ENCODE peak calls at places on chromosomes 1 and 21, in eight cellular contexts. One of them, this sample, is unnamed.

GRCh38 chr1:183191833-183192232 is 5.8 kb downstream of the LAMC2 start:
- DNase-seq in foreskin fibroblast: peak; percentile 79
- DNase-seq in brain microvascular endothelial cell: peak; percentile 71
- DNase-seq in fibroblast of villous mesenchyme: peak; percentile 66
- DNase-seq in stomach: no peak
- DNase-seq in tibial nerve: no peak
- DNase-seq in RWPE1: peak; percentile 74
- DNase-seq in ovary: no peak
- DNase-seq in this sample: no peak

GRCh38 chr1:12177156-12177998 is 10.6 kb downstream of the TNFRSF1B start:
- DNase-seq in foreskin fibroblast: no peak
- DNase-seq in brain microvascular endothelial cell: no peak
- DNase-seq in fibroblast of villous mesenchyme: no peak
- DNase-seq in stomach: no peak
- DNase-seq in tibial nerve: no peak
- DNase-seq in RWPE1: no peak
- DNase-seq in ovary: no peak
- DNase-seq in this sample: no peak

GRCh38 chr1:64469614-64469976 is 334 bp upstream of the CACHD1 start:
- DNase-seq in foreskin fibroblast: peak; percentile 2
- DNase-seq in brain microvascular endothelial cell: no peak
- DNase-seq in fibroblast of villous mesenchyme: no peak
- DNase-seq in stomach: peak; percentile 28
- DNase-seq in tibial nerve: no peak
- DNase-seq in RWPE1: no peak
- DNase-seq in ovary: no peak
- DNase-seq in this sample: no peak

GRCh38 chr1:108817016-108817415 is 39.9 kb downstream of the AKNAD1 start:
- DNase-seq in foreskin fibroblast: peak; percentile 85
- DNase-seq in brain microvascular endothelial cell: peak; percentile 7
- DNase-seq in fibroblast of villous mesenchyme: peak; percentile 63
- DNase-seq in stomach: no peak
- DNase-seq in tibial nerve: peak; percentile 69
- DNase-seq in RWPE1: no peak
- DNase-seq in ovary: peak; percentile 51
- DNase-seq in this sample: no peak

GRCh38 chr1:2494323-2494693 is 18.2 kb downstream of the PLCH2 start:
- DNase-seq in foreskin fibroblast: peak; percentile 85
- DNase-seq in brain microvascular endothelial cell: no peak
- DNase-seq in fibroblast of villous mesenchyme: peak; percentile 98
- DNase-seq in stomach: no peak
- DNase-seq in tibial nerve: no peak
- DNase-seq in RWPE1: peak; percentile 92
- DNase-seq in ovary: no peak
- DNase-seq in this sample: no peak

GRCh38 chr1:204746838-204747442 is 61.4 kb upstream of the LRRN2 start:
- DNase-seq in foreskin fibroblast: peak; percentile 32
- DNase-seq in brain microvascular endothelial cell: peak; percentile 27
- DNase-seq in fibroblast of villous mesenchyme: peak; percentile 48
- DNase-seq in stomach: peak; percentile 48
- DNase-seq in tibial nerve: no peak
- DNase-seq in RWPE1: peak; percentile 68
- DNase-seq in ovary: no peak
- DNase-seq in this sample: no peak

GRCh38 chr1:162193815-162194214 is 124.3 kb downstream of the NOS1AP start:
- DNase-seq in foreskin fibroblast: no peak
- DNase-seq in brain microvascular endothelial cell: no peak
- DNase-seq in fibroblast of villous mesenchyme: no peak
- DNase-seq in stomach: no peak
- DNase-seq in tibial nerve: no peak
- DNase-seq in RWPE1: no peak
- DNase-seq in ovary: no peak
- DNase-seq in this sample: peak; percentile 51

GRCh38 chr1:7847599-7847998 is 5.3 kb downstream of the UTS2 start:
- DNase-seq in foreskin fibroblast: peak; percentile 56
- DNase-seq in brain microvascular endothelial cell: peak; percentile 35
- DNase-seq in fibroblast of villous mesenchyme: peak; percentile 82
- DNase-seq in stomach: no peak
- DNase-seq in tibial nerve: no peak
- DNase-seq in RWPE1: no peak
- DNase-seq in ovary: no peak
- DNase-seq in this sample: no peak

GRCh38 chr1:87156124-87156523 is 172.6 kb upstream of the LMO4 start:
- DNase-seq in foreskin fibroblast: no peak
- DNase-seq in brain microvascular endothelial cell: no peak
- DNase-seq in fibroblast of villous mesenchyme: no peak
- DNase-seq in stomach: no peak
- DNase-seq in tibial nerve: no peak
- DNase-seq in RWPE1: no peak
- DNase-seq in ovary: no peak
- DNase-seq in this sample: no peak

GRCh38 chr1:145949219-145949618 is 8.6 kb downstream of the LIX1L start:
- DNase-seq in foreskin fibroblast: peak; percentile 92
- DNase-seq in brain microvascular endothelial cell: no peak
- DNase-seq in fibroblast of villous mesenchyme: no peak
- DNase-seq in stomach: no peak
- DNase-seq in tibial nerve: no peak
- DNase-seq in RWPE1: no peak
- DNase-seq in ovary: no peak
- DNase-seq in this sample: no peak

GRCh38 chr1:21573971-21574458 is 64.8 kb downstream of the ALPL start:
- DNase-seq in foreskin fibroblast: peak; percentile 39
- DNase-seq in brain microvascular endothelial cell: peak; percentile 70
- DNase-seq in fibroblast of villous mesenchyme: peak; percentile 72
- DNase-seq in stomach: peak; percentile 80
- DNase-seq in tibial nerve: no peak
- DNase-seq in RWPE1: peak; percentile 60
- DNase-seq in ovary: peak; percentile 79
- DNase-seq in this sample: no peak

GRCh38 chr1:64934115-64934880 is 32.1 kb downstream of the JAK1 start:
- DNase-seq in foreskin fibroblast: peak; percentile 86
- DNase-seq in brain microvascular endothelial cell: peak; percentile 83
- DNase-seq in fibroblast of villous mesenchyme: peak; percentile 91
- DNase-seq in stomach: no peak
- DNase-seq in tibial nerve: no peak
- DNase-seq in RWPE1: peak; percentile 28
- DNase-seq in ovary: no peak
- DNase-seq in this sample: no peak

GRCh38 chr1:88068407-88068806 is 615.7 kb upstream of the PKN2 start:
- DNase-seq in foreskin fibroblast: no peak
- DNase-seq in brain microvascular endothelial cell: no peak
- DNase-seq in fibroblast of villous mesenchyme: no peak
- DNase-seq in stomach: no peak
- DNase-seq in tibial nerve: no peak
- DNase-seq in RWPE1: no peak
- DNase-seq in ovary: no peak
- DNase-seq in this sample: no peak

GRCh38 chr1:197024460-197024859 is 42.6 kb downstream of the F13B start:
- DNase-seq in foreskin fibroblast: no peak
- DNase-seq in brain microvascular endothelial cell: no peak
- DNase-seq in fibroblast of villous mesenchyme: no peak
- DNase-seq in stomach: no peak
- DNase-seq in tibial nerve: no peak
- DNase-seq in RWPE1: no peak
- DNase-seq in ovary: no peak
- DNase-seq in this sample: no peak

GRCh38 chr1:156268336-156268735 is 14.3 kb downstream of the SMG5 start:
- DNase-seq in foreskin fibroblast: no peak
- DNase-seq in brain microvascular endothelial cell: peak; percentile 27
- DNase-seq in fibroblast of villous mesenchyme: no peak
- DNase-seq in stomach: no peak
- DNase-seq in tibial nerve: no peak
- DNase-seq in RWPE1: no peak
- DNase-seq in ovary: no peak
- DNase-seq in this sample: no peak

GRCh38 chr1:89952021-89952995 is 42.6 kb upstream of the ZNF326 start:
- DNase-seq in foreskin fibroblast: peak; percentile 59
- DNase-seq in brain microvascular endothelial cell: no peak
- DNase-seq in fibroblast of villous mesenchyme: peak; percentile 34
- DNase-seq in stomach: no peak
- DNase-seq in tibial nerve: no peak
- DNase-seq in RWPE1: no peak
- DNase-seq in ovary: no peak
- DNase-seq in this sample: no peak

GRCh38 chr21:43266534-43266933 is 97.7 kb downstream of the CRYAA start:
- DNase-seq in foreskin fibroblast: peak; percentile 6
- DNase-seq in brain microvascular endothelial cell: peak; percentile 7
- DNase-seq in fibroblast of villous mesenchyme: peak; percentile 54
- DNase-seq in stomach: no peak
- DNase-seq in tibial nerve: no peak
- DNase-seq in RWPE1: no peak
- DNase-seq in ovary: peak; percentile 12
- DNase-seq in this sample: no peak

GRCh38 chr1:56788588-56788987 is 30.6 kb downstream of the FYB2 start:
- DNase-seq in foreskin fibroblast: no peak
- DNase-seq in brain microvascular endothelial cell: peak; percentile 22
- DNase-seq in fibroblast of villous mesenchyme: no peak
- DNase-seq in stomach: peak; percentile 78
- DNase-seq in tibial nerve: no peak
- DNase-seq in RWPE1: no peak
- DNase-seq in ovary: no peak
- DNase-seq in this sample: no peak

GRCh38 chr1:15965228-15965767 is 10.6 kb downstream of the ZBTB17 start:
- DNase-seq in foreskin fibroblast: peak; percentile 70
- DNase-seq in brain microvascular endothelial cell: peak; percentile 56
- DNase-seq in fibroblast of villous mesenchyme: peak; percentile 57
- DNase-seq in stomach: no peak
- DNase-seq in tibial nerve: no peak
- DNase-seq in RWPE1: no peak
- DNase-seq in ovary: no peak
- DNase-seq in this sample: no peak

GRCh38 chr1:200428482-200429205 is 18.8 kb upstream of the ZNF281 start:
- DNase-seq in foreskin fibroblast: no peak
- DNase-seq in brain microvascular endothelial cell: peak; percentile 37
- DNase-seq in fibroblast of villous mesenchyme: peak; percentile 62
- DNase-seq in stomach: no peak
- DNase-seq in tibial nerve: no peak
- DNase-seq in RWPE1: no peak
- DNase-seq in ovary: no peak
- DNase-seq in this sample: no peak

GRCh38 chr21:37712204-37712934 is 203.9 kb downstream of the KCNJ6 start:
- DNase-seq in foreskin fibroblast: peak; percentile 63
- DNase-seq in brain microvascular endothelial cell: peak; percentile 71
- DNase-seq in fibroblast of villous mesenchyme: peak; percentile 74
- DNase-seq in stomach: peak; percentile 67
- DNase-seq in tibial nerve: peak; percentile 24
- DNase-seq in RWPE1: peak; percentile 70
- DNase-seq in ovary: peak; percentile 42
- DNase-seq in this sample: no peak

DNA sequence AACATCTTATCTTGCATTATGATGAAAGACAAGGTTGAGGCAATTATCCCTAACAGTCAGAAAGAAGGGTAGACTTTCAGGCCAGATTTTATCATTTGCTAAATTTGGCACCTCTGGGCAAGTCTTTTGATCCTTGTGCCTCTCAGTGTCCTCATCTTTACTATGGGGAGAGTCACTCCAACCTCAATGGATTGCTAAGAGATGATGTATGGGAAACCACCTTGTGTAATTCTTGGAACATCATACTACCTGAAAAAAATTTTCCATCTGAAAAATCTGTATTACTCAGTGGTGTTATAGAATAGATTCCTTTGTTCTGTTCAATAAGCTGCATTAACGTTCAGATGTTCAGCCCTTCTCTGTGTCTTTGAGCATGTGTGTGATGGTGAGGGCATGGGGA is 230.7 kb downstream of the TGFB2 start:
- DNase-seq in foreskin fibroblast: no peak
- DNase-seq in brain microvascular endothelial cell: no peak
- DNase-seq in fibroblast of villous mesenchyme: no peak
- DNase-seq in stomach: no peak
- DNase-seq in tibial nerve: no peak
- DNase-seq in RWPE1: no peak
- DNase-seq in ovary: no peak
- DNase-seq in this sample: no peak
- TF ChIP-seq CTCF in foreskin fibroblast: no peak
- TF ChIP-seq CTCF in brain microvascular endothelial cell: no peak
- TF ChIP-seq CTCF in fibroblast of villous mesenchyme: no peak
- TF ChIP-seq CTCF in stomach: no peak
- TF ChIP-seq CTCF in tibial nerve: no peak
- TF ChIP-seq CTCF in RWPE1: no peak
- TF ChIP-seq CTCF in ovary: no peak
- TF ChIP-seq CTCF in this sample: no peak

GRCh38 chr21:27346041-27346448 is 379.2 kb upstream of the ADAMTS5 start:
- DNase-seq in foreskin fibroblast: no peak
- DNase-seq in brain microvascular endothelial cell: peak; percentile 24
- DNase-seq in fibroblast of villous mesenchyme: no peak
- DNase-seq in stomach: no peak
- DNase-seq in tibial nerve: no peak
- DNase-seq in RWPE1: no peak
- DNase-seq in ovary: no peak
- DNase-seq in this sample: no peak
- TF ChIP-seq CTCF in foreskin fibroblast: no peak
- TF ChIP-seq CTCF in brain microvascular endothelial cell: no peak
- TF ChIP-seq CTCF in fibroblast of villous mesenchyme: no peak
- TF ChIP-seq CTCF in stomach: no peak
- TF ChIP-seq CTCF in tibial nerve: no peak
- TF ChIP-seq CTCF in RWPE1: no peak
- TF ChIP-seq CTCF in ovary: no peak
- TF ChIP-seq CTCF in this sample: no peak

DNA sequence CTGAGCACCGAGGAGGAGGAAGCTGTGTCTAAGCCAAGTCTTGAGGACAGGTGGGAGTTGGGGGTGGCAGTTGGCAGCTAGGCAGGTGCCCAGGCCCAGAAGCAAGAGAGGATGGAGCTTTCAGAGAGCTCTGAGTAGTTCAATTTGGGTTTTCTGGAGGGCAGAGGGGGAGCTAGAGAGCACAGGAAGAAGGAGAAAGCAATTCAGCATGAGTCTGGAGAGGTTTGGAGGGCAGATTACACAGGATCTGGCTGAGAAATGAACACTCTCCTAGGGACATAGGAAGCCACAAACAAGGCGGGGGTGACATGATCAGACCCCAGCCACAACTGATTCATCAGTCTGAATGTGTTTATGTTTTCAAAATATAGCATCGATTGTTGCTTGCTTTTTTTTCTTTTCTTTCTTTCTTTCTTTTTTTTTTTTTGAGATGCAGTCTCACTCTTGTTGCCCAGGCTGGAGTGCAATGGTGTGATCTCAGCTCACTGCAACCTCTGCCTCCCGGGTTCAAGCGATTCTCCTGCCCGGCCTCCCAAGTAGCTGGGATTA is 23.8 kb downstream of the PTPRF start:
- DNase-seq in foreskin fibroblast: no peak
- DNase-seq in brain microvascular endothelial cell: peak; percentile 50
- DNase-seq in fibroblast of villous mesenchyme: peak; percentile 61
- DNase-seq in stomach: no peak
- DNase-seq in tibial nerve: no peak
- DNase-seq in RWPE1: no peak
- DNase-seq in ovary: no peak
- DNase-seq in this sample: no peak
- TF ChIP-seq CTCF in foreskin fibroblast: peak; percentile 85
- TF ChIP-seq CTCF in brain microvascular endothelial cell: peak; percentile 85
- TF ChIP-seq CTCF in fibroblast of villous mesenchyme: peak; percentile 71
- TF ChIP-seq CTCF in stomach: no peak
- TF ChIP-seq CTCF in tibial nerve: peak; percentile 19
- TF ChIP-seq CTCF in RWPE1: no peak
- TF ChIP-seq CTCF in ovary: no peak
- TF ChIP-seq CTCF in this sample: peak; percentile 36

DNA sequence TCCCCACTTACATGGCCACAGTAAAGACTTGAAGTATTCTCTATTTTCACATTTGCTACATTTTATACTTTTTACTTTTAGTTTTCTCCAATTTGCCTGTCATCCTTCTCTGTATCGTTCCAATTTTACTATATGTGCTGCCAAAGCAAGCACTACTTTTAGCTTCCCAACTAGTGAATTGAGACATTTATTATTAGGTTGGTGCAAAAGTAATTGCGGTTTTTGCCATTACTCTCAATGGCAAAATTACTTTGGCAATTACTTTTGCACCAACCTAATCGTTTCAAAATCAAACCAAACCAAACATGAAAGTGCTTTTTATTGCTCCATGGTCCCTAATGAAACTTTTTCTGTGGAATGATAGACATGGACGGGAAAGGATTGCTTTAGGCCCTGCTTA is 56.6 kb upstream of the ATF3 start:
- DNase-seq in foreskin fibroblast: no peak
- DNase-seq in brain microvascular endothelial cell: no peak
- DNase-seq in fibroblast of villous mesenchyme: no peak
- DNase-seq in stomach: no peak
- DNase-seq in tibial nerve: no peak
- DNase-seq in RWPE1: no peak
- DNase-seq in ovary: no peak
- DNase-seq in this sample: no peak
- TF ChIP-seq CTCF in foreskin fibroblast: no peak
- TF ChIP-seq CTCF in brain microvascular endothelial cell: no peak
- TF ChIP-seq CTCF in fibroblast of villous mesenchyme: no peak
- TF ChIP-seq CTCF in stomach: no peak
- TF ChIP-seq CTCF in tibial nerve: no peak
- TF ChIP-seq CTCF in RWPE1: no peak
- TF ChIP-seq CTCF in ovary: no peak
- TF ChIP-seq CTCF in this sample: no peak